ENCODE peak calls at places on chromosomes 1 and 21, in nine cellular contexts. X is lung, G is thoracic aorta, V is heart right ventricle, A is A549, W is fibroblast of villous mesenchyme, P is brain microvascular endothelial cell, K is BE2C, J is fibroblast of mammary gland. M is an unnamed sample.

GRCh38 chr1:67749263-67749843 is 64.4 kb downstream of the GADD45A start:
- DNase-seq in W (no peak), P (no peak), X (no peak), V (no peak), J (no peak), K (no peak), A (no peak), G (no peak), M (no peak)

GRCh38 chr1:7407980-7408770 is 362.9 kb upstream of the VAMP3 start:
- DNase-seq in X (no peak), G (no peak), V (peak; percentile 1), A (no peak), J (no peak), W (no peak), P (no peak), K (no peak), M (no peak)

GRCh38 chr1:150513275-150513885 is 2.2 kb upstream of the FALEC start:
- DNase-seq in J (peak; percentile 24), A (no peak), X (no peak), W (peak; percentile 83), V (no peak), G (no peak), P (no peak), K (no peak), M (no peak)

GRCh38 chr1:30407862-30408580 is 315.4 kb downstream of the MATN1 start:
- DNase-seq in V (no peak), J (no peak), W (no peak), P (peak; percentile 34), K (peak; percentile 38), X (peak; percentile 25), A (no peak), G (no peak), M (no peak)

GRCh38 chr1:21755067-21755466 is 27.9 kb downstream of the USP48 start:
- DNase-seq in P (no peak), A (no peak), W (no peak), V (no peak), K (no peak), J (no peak), G (no peak), X (no peak), M (no peak)

GRCh38 chr1:30738040-30738441 is 14.7 kb upstream of the MATN1 start:
- DNase-seq in X (no peak), G (no peak), J (no peak), V (no peak), W (no peak), K (no peak), A (no peak), P (no peak), M (no peak)

GRCh38 chr1:219317762-219318353 is 144.2 kb downstream of the LYPLAL1 start:
- DNase-seq in P (no peak), J (no peak), V (no peak), A (no peak), G (no peak), X (no peak), W (no peak), K (no peak), M (peak; percentile 47)

GRCh38 chr21:38758815-38759214 is 46.9 kb upstream of the ETS2 start:
- DNase-seq in A (no peak), J (no peak), W (peak; percentile 63), G (no peak), K (no peak), V (no peak), X (no peak), P (no peak), M (no peak)

GRCh38 chr1:179229214-179230140 is at the start of gene ABL2:
- DNase-seq in X (peak; percentile 44), G (no peak), V (peak; percentile 39), J (no peak), A (peak; percentile 70), K (peak; percentile 62), P (no peak), W (peak; percentile 29), M (peak; percentile 60)

GRCh38 chr1:234542211-234542850 is 63.4 kb upstream of the TARBP1 start:
- DNase-seq in W (no peak), G (no peak), P (no peak), J (no peak), V (no peak), A (no peak), K (no peak), X (no peak), M (no peak)

GRCh38 chr1:32353886-32354570 is 8.3 kb downstream of the FAM229A start:
- DNase-seq in G (no peak), W (peak; percentile 90), K (no peak), X (no peak), J (peak; percentile 65), A (no peak), P (peak; percentile 53), V (peak; percentile 51), M (peak; percentile 47)

GRCh38 chr1:154186177-154186576 is 5.7 kb downstream of the TPM3 start:
- DNase-seq in K (peak; percentile 48), J (peak; percentile 52), W (peak; percentile 65), P (peak; percentile 35), V (no peak), X (peak; percentile 65), G (no peak), A (peak; percentile 36), M (peak; percentile 84)

GRCh38 chr1:9413143-9413876 is 120.6 kb downstream of the SPSB1 start:
- DNase-seq in W (peak; percentile 97), K (no peak), X (no peak), G (peak; percentile 57), V (peak; percentile 59), J (peak; percentile 94), A (peak; percentile 58), P (peak; percentile 82), M (peak; percentile 61)

GRCh38 chr21:40141621-40142020 is 274.4 kb downstream of the PCP4 start:
- DNase-seq in X (no peak), G (no peak), W (no peak), A (no peak), K (no peak), V (no peak), P (no peak), J (no peak), M (no peak)

GRCh38 chr21:45150630-45151265 is 76.4 kb downstream of the ADARB1 start:
- DNase-seq in V (no peak), K (no peak), X (no peak), A (no peak), G (no peak), J (no peak), W (no peak), P (no peak), M (no peak)

GRCh38 chr1:8363764-8364301 is 45.9 kb downstream of the SLC45A1 start:
- DNase-seq in X (no peak), G (no peak), J (no peak), W (no peak), V (no peak), P (no peak), A (no peak), K (no peak), M (no peak)

GRCh38 chr1:49052102-49052501 is 275.4 kb upstream of the BEND5 start:
- DNase-seq in K (peak; percentile 74), X (no peak), V (no peak), P (no peak), A (no peak), W (no peak), G (no peak), J (no peak), M (no peak)

GRCh38 chr1:117606608-117607261 is 887 bp downstream of the TENT5C start:
- DNase-seq in K (no peak), W (peak; percentile 54), G (no peak), V (peak; percentile 39), A (no peak), J (peak; percentile 20), X (peak; percentile 66), P (no peak), M (peak; percentile 67)

GRCh38 chr1:53731779-53732305 is 7.1 kb downstream of the GLIS1 start:
- DNase-seq in X (no peak), V (no peak), J (peak; percentile 40), A (no peak), G (no peak), P (peak; percentile 84), W (no peak), K (no peak), M (no peak)

GRCh38 chr1:165409957-165410356 is 35.0 kb downstream of the RXRG start:
- DNase-seq in V (peak; percentile 73), J (no peak), G (no peak), P (no peak), K (no peak), X (no peak), W (no peak), A (no peak), M (no peak)
- H3K4me3 ChIP-seq in V (no peak overlapping the region), J (no peak overlapping the region), G (no peak overlapping the region), P (no peak overlapping the region), K (no peak overlapping the region), X (no peak overlapping the region), W (no peak overlapping the region), A (no peak overlapping the region), M (no peak overlapping the region)

DNA sequence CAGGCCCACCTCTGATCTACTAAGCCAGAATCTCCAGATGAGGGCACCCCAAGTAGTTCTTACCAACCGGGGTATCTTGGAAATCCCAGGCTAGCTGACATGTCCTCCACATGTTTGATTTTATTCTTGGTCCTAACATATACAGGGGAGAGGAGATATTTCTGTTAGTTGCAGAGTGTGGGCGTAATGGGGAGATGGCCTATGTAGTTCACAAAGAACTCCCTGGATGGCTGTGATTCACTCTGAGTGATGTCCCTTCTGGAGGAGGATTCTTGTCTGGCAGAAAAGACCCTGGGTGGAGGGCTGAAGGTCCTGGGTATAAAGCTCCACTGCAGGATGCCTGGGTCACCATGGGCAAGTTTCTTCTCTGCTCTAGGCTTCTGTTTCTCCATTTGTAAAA is 13.1 kb downstream of the MECR start:
- DNase-seq in P (no peak), W (no peak), J (no peak), X (no peak), V (no peak), K (no peak), A (no peak), G (no peak), M (no peak)
- TF ChIP-seq CTCF in P (no peak), W (no peak), J (no peak), X (no peak), V (no peak), K (no peak), A (no peak), G (no peak), M (no peak)

DNA sequence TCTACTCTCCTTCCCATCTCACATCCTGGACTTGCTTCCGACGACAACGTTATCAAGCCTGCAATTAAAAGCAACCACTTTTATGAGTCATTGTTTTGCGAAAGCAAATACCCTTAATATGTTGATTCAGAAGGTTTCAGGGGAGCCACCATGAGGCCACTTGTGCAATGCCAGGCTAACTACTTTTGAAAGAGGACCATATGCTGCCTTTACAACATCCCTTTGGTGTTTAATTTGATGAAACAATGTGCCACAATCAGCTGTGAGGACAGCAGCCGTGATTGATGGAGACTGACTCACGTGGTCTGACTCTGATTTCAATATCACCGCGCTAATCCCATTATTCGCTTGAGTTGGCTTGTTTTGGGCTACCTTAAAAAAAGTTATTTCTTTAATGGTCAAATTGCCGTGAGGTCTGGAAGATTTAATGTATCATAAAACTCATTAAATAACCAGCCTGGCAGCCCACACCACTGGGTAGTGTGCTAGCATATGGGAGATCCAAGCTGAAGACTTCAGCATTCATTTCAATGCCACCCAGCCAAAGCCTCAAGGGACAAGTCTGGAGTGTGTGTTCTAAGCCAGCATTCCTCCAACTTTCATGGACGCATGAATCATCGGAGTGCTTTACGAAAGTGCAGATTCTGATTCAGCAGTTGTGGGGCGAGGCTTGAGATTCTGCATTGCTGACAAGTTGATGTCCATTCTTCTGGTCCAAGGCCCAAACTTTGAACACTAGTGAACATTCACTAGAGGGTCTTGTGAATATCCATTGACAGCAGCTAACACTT is 73.3 kb upstream of the PAXBP1 start:
- DNase-seq in G (peak; percentile 10), W (peak; percentile 47), J (peak; percentile 98), A (peak; percentile 11), V (no peak), K (no peak), P (peak; percentile 50), X (no peak), M (peak; percentile 83)
- H3K4me3 ChIP-seq in G (no peak overlapping the region), W (no peak overlapping the region), J (no peak overlapping the region), A (no peak overlapping the region), V (no peak overlapping the region), K (no peak overlapping the region), P (no peak overlapping the region), X (no peak overlapping the region), M (no peak overlapping the region)

GRCh38 chr1:223244366-223245103 is 101.5 kb upstream of the TLR5 start:
- DNase-seq in G (no peak), K (no peak), X (no peak), V (no peak), A (no peak), W (no peak), J (peak; percentile 18), P (no peak), M (peak; percentile 27)
- TF ChIP-seq CTCF in G (no peak), K (peak; percentile 13), X (peak; percentile 15), V (no peak), A (peak; percentile 19), W (peak; percentile 28), J (peak; percentile 24), P (peak; percentile 58), M (peak; percentile 14)